ENCODE peak calls at places on chromosomes 6 and 20, in seven cellular contexts. F is mesendoderm, K is A549, W is right cardiac atrium, R is gastrocnemius medialis, E is heart right ventricle, T is brain microvascular endothelial cell. U is an unnamed sample.

GRCh38 chr6:28693751-28694443 is 168.2 kb downstream of the GPX5 start:
- DNase-seq in F (peak), K (no peak), W (no peak), R (no peak), E (no peak), T (no peak), U (no peak)

GRCh38 chr6:159979136-159979874 is 10.4 kb downstream of the IGF2R start:
- DNase-seq in F (peak), K (no peak), W (no peak), R (peak), E (peak), T (peak), U (no peak)

GRCh38 chr6:62445521-62445920 is 159.5 kb upstream of the KHDRBS2 start:
- DNase-seq in F (no peak), K (no peak), W (no peak), R (no peak), E (no peak), T (no peak), U (no peak)

GRCh38 chr6:158337332-158337731 is 25.1 kb downstream of the TULP4 start:
- DNase-seq in F (no peak), K (no peak), W (no peak), R (no peak), E (no peak), T (no peak), U (no peak)

GRCh38 chr6:137165375-137166246 is 7.8 kb downstream of the IL22RA2 start:
- DNase-seq in F (no peak), K (peak), W (no peak), R (no peak), E (peak), T (no peak), U (no peak)

GRCh38 chr6:106637718-106638341 is 8.5 kb downstream of the QRSL1 start:
- DNase-seq in F (no peak), K (no peak), W (no peak), R (no peak), E (no peak), T (no peak), U (no peak)

GRCh38 chr20:16926626-16927025 is 178.5 kb downstream of the OTOR start:
- DNase-seq in F (no peak), K (no peak), W (no peak), R (no peak), E (no peak), T (no peak), U (no peak)

GRCh38 chr20:52305843-52306242 is 114.3 kb upstream of the ZFP64 start:
- DNase-seq in F (no peak), K (no peak), W (no peak), R (no peak), E (no peak), T (no peak), U (no peak)

GRCh38 chr6:160162167-160162566 is 40.6 kb downstream of the SLC22A1 start:
- DNase-seq in F (no peak), K (no peak), W (no peak), R (no peak), E (no peak), T (no peak), U (no peak)

GRCh38 chr6:111552999-111553398 is 52.7 kb downstream of the TRAF3IP2 start:
- DNase-seq in F (peak), K (no peak), W (no peak), R (no peak), E (no peak), T (no peak), U (no peak)

GRCh38 chr6:108920751-108921150 is 72.5 kb downstream of the ARMC2 start:
- DNase-seq in F (peak), K (no peak), W (no peak), R (no peak), E (no peak), T (no peak), U (no peak)

GRCh38 chr6:18025591-18025990 is 38.2 kb upstream of the KIF13A start:
- DNase-seq in F (no peak), K (no peak), W (no peak), R (no peak), E (no peak), T (no peak), U (no peak)

GRCh38 chr20:49676581-49677291 is 36.9 kb downstream of the B4GALT5 start:
- DNase-seq in F (no peak), K (peak), W (no peak), R (peak), E (no peak), T (peak), U (no peak)

GRCh38 chr6:14875678-14876063 is 370.2 kb upstream of the JARID2 start:
- DNase-seq in F (no peak), K (no peak), W (no peak), R (no peak), E (no peak), T (no peak), U (no peak)

GRCh38 chr20:42378826-42379225 is 760.6 kb upstream of the CHD6 start:
- DNase-seq in F (peak), K (no peak), W (no peak), R (no peak), E (no peak), T (no peak), U (no peak)

GRCh38 chr6:85127179-85127498 is 322.7 kb upstream of the NT5E start:
- DNase-seq in F (no peak), K (no peak), W (no peak), R (no peak), E (no peak), T (no peak), U (no peak)

GRCh38 chr6:111087871-111088667 is 766 bp downstream of the SLC16A10 start:
- DNase-seq in F (peak), K (no peak), W (peak), R (peak), E (peak), T (no peak), U (no peak)

GRCh38 chr20:60857708-60858107 is 394.4 kb upstream of the CDH4 start:
- DNase-seq in F (no peak), K (peak), W (no peak), R (no peak), E (no peak), T (no peak), U (no peak)

GRCh38 chr6:114000066-114000465 is 29.1 kb upstream of the HDAC2 start:
- DNase-seq in F (no peak), K (no peak), W (no peak), R (no peak), E (no peak), T (peak), U (no peak)

GRCh38 chr6:136517002-136517401 is 33.2 kb downstream of the MAP7 start:
- DNase-seq in F (no peak), K (peak), W (no peak), R (no peak), E (no peak), T (no peak), U (no peak)

GRCh38 chr6:28443112-28443773 is at the start of gene ZSCAN23:
- DNase-seq in F (peak), K (no peak), W (peak), R (peak), E (peak), T (peak), U (no peak)

GRCh38 chr20:42370086-42370485 is 751.9 kb upstream of the CHD6 start:
- DNase-seq in F (no peak), K (no peak), W (no peak), R (no peak), E (no peak), T (no peak), U (no peak)

GRCh38 chr6:156645106-156645505 is 132.1 kb upstream of the ARID1B start:
- DNase-seq in F (no peak), K (no peak), W (no peak), R (no peak), E (no peak), T (no peak), U (no peak)

GRCh38 chr6:149714442-149714841 is 3.5 kb downstream of the LATS1 start:
- DNase-seq in F (no peak), K (no peak), W (no peak), R (no peak), E (no peak), T (no peak), U (no peak)

GRCh38 chr6:149717588-149718458 is at the start of gene LATS1:
- DNase-seq in F (peak), K (peak), W (peak), R (peak), E (peak), T (peak), U (peak)

GRCh38 chr6:149717255-149717587 is 680 bp downstream of the LATS1 start:
- DNase-seq in F (no peak), K (no peak), W (no peak), R (no peak), E (no peak), T (no peak), U (no peak)

GRCh38 chr6:149716181-149716580 is 1.7 kb downstream of the LATS1 start:
- DNase-seq in F (no peak), K (no peak), W (no peak), R (no peak), E (no peak), T (no peak), U (no peak)

GRCh38 chr6:149716584-149716983 is 1.3 kb downstream of the LATS1 start:
- DNase-seq in F (no peak), K (no peak), W (no peak), R (no peak), E (no peak), T (no peak), U (no peak)
- H3K27ac ChIP-seq in F (no peak), K (peak), W (no peak), R (peak), E (peak), T (no peak), U (peak)

DNA sequence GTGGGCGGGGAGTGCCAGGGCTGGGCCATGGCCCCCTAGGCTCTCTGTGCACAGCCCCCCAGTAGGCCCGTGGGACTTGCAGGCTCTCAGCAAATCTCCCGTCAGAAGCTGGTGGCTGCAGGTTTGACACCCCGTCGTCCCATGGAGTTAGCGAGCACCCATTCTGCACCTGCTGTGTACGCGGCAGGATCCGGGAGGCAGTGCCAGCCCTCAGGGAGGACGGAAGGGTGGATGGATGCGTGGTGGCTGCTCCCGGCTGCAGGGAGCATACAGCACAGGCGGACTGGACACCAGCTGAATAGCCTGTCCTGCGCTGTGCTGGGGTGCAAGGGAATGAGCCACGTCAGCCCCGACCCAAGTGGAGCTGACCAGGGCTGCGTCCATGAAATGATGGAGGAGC is 32.4 kb upstream of the CHRNA4 start:
- DNase-seq in F (no peak), K (no peak), W (no peak), R (no peak), E (no peak), T (no peak), U (no peak)
- H3K27ac ChIP-seq in F (no peak), K (no peak), W (no peak), R (no peak), E (no peak), T (no peak), U (no peak)

DNA sequence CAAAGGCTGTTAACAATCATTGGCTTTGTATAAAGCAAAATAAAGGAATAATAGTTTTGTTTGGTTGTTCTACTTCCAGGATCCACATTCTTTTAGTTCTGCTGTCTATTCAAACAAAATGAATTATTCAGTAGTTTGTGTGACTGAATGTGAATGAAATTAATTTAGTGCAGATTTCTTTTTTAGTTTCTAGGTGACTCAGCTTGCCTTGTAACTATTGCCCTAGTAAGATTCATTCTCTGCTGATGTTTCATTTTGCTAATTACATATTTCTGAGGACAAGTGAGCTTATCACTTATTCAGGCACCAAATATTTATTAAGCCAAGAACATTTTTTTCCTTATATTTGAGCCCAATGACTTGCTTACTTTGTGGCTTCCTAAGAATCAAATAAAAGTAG is 46.5 kb upstream of the RIPOR2 start:
- DNase-seq in F (no peak), K (no peak), W (no peak), R (no peak), E (no peak), T (no peak), U (no peak)
- H3K27ac ChIP-seq in F (no peak), K (no peak), W (no peak), R (no peak), E (no peak), T (no peak), U (no peak)

GRCh38 chr20:34292496-34292895 is 10.7 kb downstream of the AHCY start:
- DNase-seq in F (no peak), K (no peak), W (no peak), R (no peak), E (no peak), T (no peak), U (no peak)
- H3K27ac ChIP-seq in F (no peak), K (no peak), W (no peak), R (no peak), E (no peak), T (no peak), U (no peak)

GRCh38 chr6:1643830-1644445 is 34.2 kb downstream of the FOXC1 start:
- DNase-seq in F (no peak), K (no peak), W (no peak), R (no peak), E (no peak), T (no peak), U (no peak)
- H3K27ac ChIP-seq in F (no peak), K (no peak), W (no peak), R (no peak), E (no peak), T (no peak), U (no peak)

GRCh38 chr6:5205035-5205469 is 55.7 kb downstream of the LYRM4 start:
- DNase-seq in F (no peak), K (no peak), W (peak), R (no peak), E (no peak), T (no peak), U (no peak)
- H3K27ac ChIP-seq in F (no peak), K (peak), W (peak), R (peak), E (peak), T (no peak), U (peak)

GRCh38 chr20:7708112-7708511 is 232.1 kb downstream of the HAO1 start:
- DNase-seq in F (no peak), K (no peak), W (no peak), R (no peak), E (no peak), T (no peak), U (no peak)
- H3K27ac ChIP-seq in F (no peak), K (no peak), W (no peak), R (no peak), E (no peak), T (no peak), U (no peak)

GRCh38 chr6:89310929-89311328 is 4.2 kb downstream of the GABRR2 start:
- DNase-seq in F (peak), K (no peak), W (no peak), R (no peak), E (no peak), T (no peak), U (no peak)

GRCh38 chr6:89313006-89313405 is 2.1 kb downstream of the GABRR2 start:
- DNase-seq in F (no peak), K (no peak), W (peak), R (peak), E (no peak), T (peak), U (no peak)

GRCh38 chr6:89314692-89315091 is 407 bp downstream of the GABRR2 start:
- DNase-seq in F (no peak), K (no peak), W (no peak), R (no peak), E (no peak), T (no peak), U (no peak)

GRCh38 chr6:89311530-89311852 is 3.6 kb downstream of the GABRR2 start:
- DNase-seq in F (no peak), K (no peak), W (no peak), R (no peak), E (no peak), T (no peak), U (no peak)

DNA sequence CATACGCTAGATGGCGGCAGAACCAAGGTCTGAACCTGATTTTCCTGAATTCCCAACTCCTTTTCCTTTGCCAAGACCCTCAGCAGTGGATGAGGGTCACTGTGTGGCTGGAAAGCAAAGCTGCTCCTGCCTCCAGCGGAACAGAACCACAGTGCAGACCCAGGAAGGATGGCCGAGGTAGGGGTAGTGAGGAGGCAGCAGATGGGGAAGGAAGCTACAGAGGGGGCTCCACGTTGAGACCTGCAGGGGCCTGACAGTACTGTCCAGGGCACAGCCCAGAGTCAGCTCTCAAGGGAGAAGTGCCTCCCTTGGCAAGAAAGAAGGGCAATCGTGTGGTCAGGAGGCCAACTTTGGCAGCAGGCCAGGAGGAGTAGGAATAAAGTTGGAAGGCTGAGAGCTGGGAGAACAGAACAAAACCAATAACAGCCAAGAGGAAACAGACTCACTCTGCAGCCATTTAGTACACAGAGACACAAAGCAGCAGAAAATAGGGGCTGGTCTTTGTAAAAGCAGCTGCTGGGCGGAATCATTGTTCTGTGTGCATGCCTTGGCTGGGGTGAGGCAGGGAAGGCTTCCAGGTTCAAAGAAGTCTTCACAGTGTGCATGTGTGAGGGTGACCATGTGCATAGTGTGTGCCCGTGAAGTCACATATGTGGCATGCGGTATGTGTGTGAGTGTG is 3.1 kb downstream of the GABRR2 start:
- DNase-seq in F (peak), K (no peak), W (peak), R (peak), E (peak), T (peak), U (peak)
- H3K27ac ChIP-seq in F (no peak), K (no peak), W (peak), R (peak), E (peak), T (no peak), U (peak)

GRCh38 chr20:37344506-37345338 is 1.2 kb upstream of the SRC start:
- DNase-seq in F (peak), K (peak), W (no peak), R (no peak), E (no peak), T (no peak), U (peak)
- H3K27ac ChIP-seq in F (peak), K (peak), W (no peak), R (no peak), E (no peak), T (no peak), U (peak)

GRCh38 chr20:10639051-10639761 is 34.6 kb downstream of the JAG1 start:
- DNase-seq in F (no peak), K (no peak), W (no peak), R (no peak), E (no peak), T (no peak), U (no peak)
- H3K27ac ChIP-seq in F (no peak), K (no peak), W (peak), R (peak), E (peak), T (peak), U (peak)

U was measured in ascending aorta.